ENCODE peak calls at places on chromosomes 3 and 15, in four cellular contexts. B is progenitor cell of endocrine pancreas, F is WTC11, O is neural progenitor cell. Q is an unnamed sample.

GRCh38 chr15:62392411-62392810 is 227.3 kb upstream of the C2CD4B start:
- DNase-seq in B (no peak), F (peak), O (peak), Q (no peak)

GRCh38 chr3:162007722-162008121 is 511.1 kb downstream of the OTOL1 start:
- DNase-seq in B (no peak), F (no peak), O (no peak), Q (no peak)

GRCh38 chr3:37899101-37899707 is 37.5 kb downstream of the CTDSPL start:
- DNase-seq in B (no peak), F (no peak), O (no peak), Q (no peak)

GRCh38 chr3:112858410-112859069 is 11.9 kb upstream of the CD200R1L start:
- DNase-seq in B (no peak), F (no peak), O (no peak), Q (no peak)

GRCh38 chr3:178318957-178319528 is 217.2 kb upstream of the KCNMB2 start:
- DNase-seq in B (no peak), F (no peak), O (no peak), Q (no peak)

GRCh38 chr3:72872183-72872582 is 15.7 kb upstream of the GXYLT2 start:
- DNase-seq in B (no peak), F (no peak), O (no peak), Q (no peak)

GRCh38 chr3:35383719-35384555 is 255.4 kb upstream of the ARPP21 start:
- DNase-seq in B (no peak), F (no peak), O (peak), Q (no peak)

GRCh38 chr3:151468284-151468917 is 7.5 kb upstream of the IGSF10 start:
- DNase-seq in B (peak), F (peak), O (peak), Q (no peak)

GRCh38 chr15:77506311-77507150 is 85.8 kb downstream of the HMG20A start:
- DNase-seq in B (no peak), F (no peak), O (no peak), Q (no peak)

GRCh38 chr3:113585720-113586119 is 53.4 kb downstream of the SIDT1 start:
- DNase-seq in B (no peak), F (no peak), O (peak), Q (no peak)

GRCh38 chr15:31080618-31081017 is 20.9 kb downstream of the TRPM1 start:
- DNase-seq in B (peak), F (peak), O (peak), Q (no peak)

GRCh38 chr15:90337256-90337655 is 14.8 kb upstream of the ZNF774 start:
- DNase-seq in B (no peak), F (no peak), O (no peak), Q (no peak)

GRCh38 chr3:186882125-186882524 is 39.6 kb downstream of the ADIPOQ start:
- DNase-seq in B (no peak), F (no peak), O (no peak), Q (no peak)

GRCh38 chr15:68205949-68206539 is 912 bp upstream of the CALML4 start:
- DNase-seq in B (no peak), F (peak), O (no peak), Q (peak)

GRCh38 chr3:172550347-172550943 is 27.2 kb upstream of the TNFSF10 start:
- DNase-seq in B (no peak), F (no peak), O (no peak), Q (no peak)

GRCh38 chr15:91302588-91303439 is 202.8 kb downstream of the SV2B start:
- DNase-seq in B (no peak), F (peak), O (peak), Q (no peak)

GRCh38 chr3:35296533-35296932 is 342.8 kb upstream of the ARPP21 start:
- DNase-seq in B (no peak), F (no peak), O (no peak), Q (no peak)

GRCh38 chr15:35626984-35627383 is 81.0 kb upstream of the DPH6 start:
- DNase-seq in B (no peak), F (no peak), O (no peak), Q (no peak)

GRCh38 chr3:179108091-179108490 is 36.5 kb upstream of the ZMAT3 start:
- DNase-seq in B (no peak), F (no peak), O (no peak), Q (no peak)

GRCh38 chr3:151085889-151086483 is 522 bp downstream of the MED12L start:
- DNase-seq in B (peak), F (peak), O (peak), Q (no peak)

GRCh38 chr3:11917051-11917450 is 70.4 kb upstream of the TAMM41 start:
- DNase-seq in B (no peak), F (no peak), O (no peak), Q (no peak)

GRCh38 chr3:129605593-129606521 is 619 bp downstream of the PLXND1 start:
- DNase-seq in B (no peak), F (peak), O (peak), Q (no peak)

GRCh38 chr3:132543016-132543739 is 53.9 kb upstream of the ACKR4 start:
- DNase-seq in B (no peak), F (no peak), O (no peak), Q (no peak)

GRCh38 chr15:90851114-90851513 is 17.3 kb upstream of the FURIN start:
- DNase-seq in B (no peak), F (no peak), O (no peak), Q (no peak)

GRCh38 chr3:66407281-66408218 is 93.3 kb downstream of the LRIG1 start:
- DNase-seq in B (peak), F (peak), O (peak), Q (peak)

GRCh38 chr3:178690571-178690970 is 154.3 kb downstream of the KCNMB2 start:
- DNase-seq in B (no peak), F (no peak), O (no peak), Q (no peak)

GRCh38 chr3:176916777-176917176 is 280.5 kb downstream of the TBL1XR1 start:
- DNase-seq in B (no peak), F (peak), O (no peak), Q (no peak)

GRCh38 chr15:90459368-90459767 is 70.4 kb upstream of the CRTC3 start:
- DNase-seq in B (no peak), F (no peak), O (no peak), Q (no peak)

GRCh38 chr3:61844346-61844745 is 283.0 kb downstream of the PTPRG start:
- DNase-seq in B (no peak), F (no peak), O (no peak), Q (no peak)

GRCh38 chr3:50655009-50655830 is 19.5 kb upstream of the DOCK3 start:
- DNase-seq in B (no peak), F (no peak), O (no peak), Q (no peak)

GRCh38 chr15:70605606-70606410 is 157.6 kb downstream of the UACA start:
- DNase-seq in B (no peak), F (no peak), O (peak), Q (no peak)

GRCh38 chr3:17740703-17741102 is 1.7 kb downstream of the TBC1D5 start:
- DNase-seq in B (no peak), F (no peak), O (no peak), Q (no peak)

GRCh38 chr15:79090487-79091203 is at the start of gene RASGRF1:
- DNase-seq in B (no peak), F (peak), O (peak), Q (no peak)

GRCh38 chr3:109188726-109189125 is 52.2 kb downstream of the C3orf85 start:
- DNase-seq in B (no peak), F (no peak), O (no peak), Q (no peak)

GRCh38 chr15:49831206-49831965 is 210.5 kb downstream of the DTWD1 start:
- DNase-seq in B (no peak), F (no peak), O (no peak), Q (no peak)

GRCh38 chr15:49826640-49827281 is 205.9 kb downstream of the DTWD1 start:
- DNase-seq in B (no peak), F (no peak), O (no peak), Q (no peak)

GRCh38 chr15:49830411-49830810 is 209.6 kb downstream of the DTWD1 start:
- DNase-seq in B (no peak), F (no peak), O (no peak), Q (no peak)

GRCh38 chr15:49827311-49827710 is 206.5 kb downstream of the DTWD1 start:
- DNase-seq in B (no peak), F (no peak), O (no peak), Q (no peak)

DNA sequence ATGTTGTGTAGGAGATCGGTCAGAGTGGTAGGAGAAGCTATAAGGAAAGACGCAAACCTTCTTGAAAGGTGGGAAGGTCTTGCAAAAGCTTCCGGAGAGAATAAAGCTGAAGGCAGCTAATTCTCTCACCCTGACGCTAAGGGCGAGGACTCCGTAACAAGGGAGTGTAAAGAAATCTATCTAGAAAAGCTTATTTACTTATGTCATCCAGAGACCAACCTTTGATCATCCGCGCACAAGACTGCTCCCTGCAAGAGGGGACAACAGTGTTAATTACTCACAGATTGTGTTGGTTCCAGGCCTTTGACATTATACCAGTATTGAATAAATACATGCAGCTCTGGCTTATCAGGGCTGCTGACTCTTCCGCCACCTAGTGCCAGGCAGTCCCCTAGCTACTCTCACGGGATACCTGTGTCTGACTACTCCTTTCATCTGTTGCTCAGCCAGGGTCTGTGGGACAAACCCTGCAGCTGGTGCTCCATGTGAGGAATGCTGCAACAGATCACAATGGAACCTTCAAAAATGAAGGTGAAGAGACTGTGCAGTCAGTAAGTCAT is 211.7 kb downstream of the DTWD1 start:
- DNase-seq in B (peak), F (peak), O (peak), Q (no peak)
- TF ChIP-seq CTCF in B (peak), F (peak), O (peak), Q (no peak)

DNA sequence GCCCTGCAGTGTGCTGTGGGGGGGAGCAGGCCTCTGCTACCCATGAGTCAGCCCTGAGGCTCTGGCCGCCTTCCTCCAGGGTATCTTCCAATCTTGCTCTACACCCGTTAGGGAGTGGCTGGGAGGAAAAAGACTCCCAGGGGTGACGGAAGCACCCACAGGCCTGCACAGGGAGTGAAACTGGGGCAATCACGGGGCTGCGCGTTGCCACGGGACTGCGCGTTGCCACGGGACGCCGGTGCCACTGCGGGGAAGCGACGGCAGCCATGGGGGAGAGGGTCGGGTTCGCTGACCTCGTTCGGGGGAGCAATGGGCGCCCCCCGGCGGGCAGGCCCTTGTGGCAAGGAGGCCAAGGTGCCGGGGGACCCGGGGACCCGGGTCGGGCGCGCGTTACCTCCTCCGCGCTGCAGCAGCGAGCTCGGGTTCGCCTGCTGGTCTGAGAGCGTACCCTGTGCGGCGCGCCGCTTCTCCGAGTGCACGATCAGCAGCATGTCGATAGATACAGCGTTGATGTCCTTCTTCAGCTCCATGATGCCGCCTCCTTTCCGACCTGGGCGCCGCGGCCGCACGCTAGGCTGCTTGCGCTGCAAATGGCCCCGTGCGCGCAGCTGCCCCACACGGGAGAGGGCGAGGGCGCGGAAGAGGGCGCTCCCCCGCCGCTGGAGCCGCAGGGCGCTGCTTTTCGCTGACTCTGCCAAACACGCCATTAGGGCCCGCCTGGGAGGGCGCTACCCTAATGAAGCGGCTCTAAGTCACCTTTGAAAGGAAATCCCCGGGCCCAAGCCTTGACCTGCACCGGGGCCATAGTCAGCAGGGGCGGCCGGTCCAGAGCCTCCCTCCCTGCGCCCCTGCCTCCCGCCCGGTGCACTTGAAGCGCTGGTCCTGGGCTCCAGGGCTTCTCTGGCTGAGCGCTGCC is at the start of gene KY:
- DNase-seq in B (peak), F (peak), O (peak), Q (no peak)
- TF ChIP-seq CTCF in B (no peak), F (no peak), O (peak), Q (no peak)

GRCh38 chr15:99979371-99979770 is 246.1 kb upstream of the LYSMD4 start:
- DNase-seq in B (no peak), F (no peak), O (no peak), Q (no peak)

GRCh38 chr15:99980791-99981190 is 247.6 kb upstream of the LYSMD4 start:
- DNase-seq in B (no peak), F (no peak), O (no peak), Q (no peak)

GRCh38 chr15:99982662-99983061 is 249.4 kb upstream of the LYSMD4 start:
- DNase-seq in B (no peak), F (no peak), O (no peak), Q (no peak)

GRCh38 chr15:99981839-99982658 is 248.8 kb upstream of the LYSMD4 start:
- DNase-seq in B (no peak), F (peak), O (peak), Q (no peak)

GRCh38 chr15:99981223-99981647 is 248.0 kb upstream of the LYSMD4 start:
- DNase-seq in B (no peak), F (peak), O (no peak), Q (no peak)
- TF ChIP-seq CTCF in B (peak), F (peak), O (peak), Q (no peak)

DNA sequence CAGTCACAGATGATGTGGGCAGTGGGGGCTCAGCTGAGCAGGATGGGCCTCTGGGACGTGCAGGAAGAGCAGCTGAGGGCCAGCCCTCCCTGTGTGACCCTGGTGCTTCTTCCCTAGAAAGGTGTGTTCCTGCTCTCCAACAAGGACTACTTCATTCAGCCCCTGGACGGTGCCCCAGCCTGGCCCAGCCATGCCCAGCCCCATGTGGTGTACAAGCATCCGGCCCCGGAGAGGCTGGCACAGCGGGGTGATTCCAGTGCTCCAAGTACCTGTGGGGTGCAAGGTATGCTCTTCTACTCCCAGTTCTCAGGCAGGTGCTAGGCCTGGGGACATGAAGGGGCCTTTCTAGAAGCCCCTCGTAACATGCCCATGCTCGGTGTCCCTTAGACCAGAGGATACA is 38.3 kb downstream of the SAXO2 start:
- DNase-seq in B (no peak), F (no peak), O (no peak), Q (no peak)
- TF ChIP-seq CTCF in B (no peak), F (no peak), O (no peak), Q (no peak)

GRCh38 chr15:43776101-43776717 is 557 bp downstream of the ELL3 start:
- DNase-seq in B (no peak), F (peak), O (peak), Q (no peak)

GRCh38 chr15:43776718-43777292 is at the start of gene ELL3:
- DNase-seq in B (peak), F (peak), O (peak), Q (no peak)

GRCh38 chr15:43775411-43775965 is 1.3 kb downstream of the ELL3 start:
- DNase-seq in B (no peak), F (peak), O (peak), Q (no peak)

GRCh38 chr15:43779016-43779415 is 2.2 kb upstream of the ELL3 start:
- DNase-seq in B (no peak), F (no peak), O (no peak), Q (no peak)

GRCh38 chr15:43777293-43777819 is 590 bp upstream of the ELL3 start:
- DNase-seq in B (peak), F (peak), O (peak), Q (peak)
- TF ChIP-seq CTCF in B (peak), F (peak), O (peak), Q (no peak)

GRCh38 chr3:121324320-121324719 is 221.5 kb downstream of the POLQ start:
- DNase-seq in B (no peak), F (no peak), O (no peak), Q (no peak)

GRCh38 chr3:121330586-121330985 is 215.2 kb downstream of the POLQ start:
- DNase-seq in B (no peak), F (no peak), O (no peak), Q (no peak)

GRCh38 chr3:121330118-121330517 is 215.7 kb downstream of the POLQ start:
- DNase-seq in B (no peak), F (no peak), O (no peak), Q (no peak)
- TF ChIP-seq CTCF in B (no peak), F (no peak), O (no peak), Q (no peak)

DNA sequence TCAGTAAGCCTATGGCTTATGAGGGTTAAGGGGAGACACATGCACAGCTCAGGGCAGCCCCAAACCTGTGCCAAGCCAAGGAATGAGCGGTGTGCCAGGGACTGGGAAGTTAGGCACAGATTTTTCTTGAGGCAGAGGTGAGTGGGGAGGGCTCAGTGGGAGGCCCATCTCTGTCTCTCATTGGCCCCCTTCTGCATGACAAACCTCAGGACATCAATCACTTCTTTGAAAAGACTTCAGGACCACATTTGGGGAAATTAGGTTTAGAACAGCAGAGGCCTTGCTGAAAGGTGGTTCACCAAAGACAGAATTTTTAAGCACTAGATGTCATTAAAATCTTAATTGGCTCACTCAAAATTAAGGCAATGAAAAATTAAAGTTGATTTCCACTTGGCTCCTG is 57.2 kb downstream of the RAB11A start:
- DNase-seq in B (no peak), F (no peak), O (no peak), Q (no peak)
- TF ChIP-seq CTCF in B (no peak), F (no peak), O (no peak), Q (no peak)